ENCODE peak calls at places on chromosomes 12 and 14, in six cellular contexts. One of them, this sample, is unnamed. For H3K4me1, the result is how much of the 10 kb centered on the place peaks cover.

GRCh38 chr12:32217354-32218310 is 111.0 kb downstream of the BICD1 start:
- DNase-seq in neural progenitor cell: no peak
- DNase-seq in MM.1S: no peak
- DNase-seq in K562: no peak
- DNase-seq in PC-3: peak
- DNase-seq in IMR-90: peak
- DNase-seq in this sample: no peak

GRCh38 chr12:115051378-115051777 is 367.4 kb upstream of the TBX3 start:
- DNase-seq in PC-3: no peak
- DNase-seq in MM.1S: no peak
- DNase-seq in IMR-90: no peak
- DNase-seq in neural progenitor cell: no peak
- DNase-seq in K562: no peak
- DNase-seq in this sample: no peak

GRCh38 chr14:105173901-105174894 is 5.6 kb upstream of the JAG2 start:
- DNase-seq in IMR-90: no peak
- DNase-seq in neural progenitor cell: no peak
- DNase-seq in K562: no peak
- DNase-seq in MM.1S: no peak
- DNase-seq in PC-3: no peak
- DNase-seq in this sample: no peak

GRCh38 chr12:56358836-56359532 is 923 bp downstream of the STAT2 start:
- DNase-seq in K562: no peak
- DNase-seq in neural progenitor cell: no peak
- DNase-seq in MM.1S: peak
- DNase-seq in PC-3: peak
- DNase-seq in IMR-90: peak
- DNase-seq in this sample: peak

GRCh38 chr12:75599061-75599460 is 87.7 kb upstream of the KRR1 start:
- DNase-seq in MM.1S: no peak
- DNase-seq in neural progenitor cell: no peak
- DNase-seq in IMR-90: no peak
- DNase-seq in K562: no peak
- DNase-seq in PC-3: no peak
- DNase-seq in this sample: no peak

GRCh38 chr12:3551976-3552725 is 61.1 kb downstream of the PRMT8 start:
- DNase-seq in IMR-90: no peak
- DNase-seq in K562: no peak
- DNase-seq in MM.1S: no peak
- DNase-seq in neural progenitor cell: no peak
- DNase-seq in PC-3: no peak
- DNase-seq in this sample: peak

GRCh38 chr12:131287015-131287937 is 333.6 kb downstream of the ADGRD1 start:
- DNase-seq in IMR-90: no peak
- DNase-seq in MM.1S: no peak
- DNase-seq in neural progenitor cell: no peak
- DNase-seq in K562: no peak
- DNase-seq in PC-3: no peak
- DNase-seq in this sample: peak

GRCh38 chr12:45216983-45217485 is 1.1 kb downstream of the ANO6 start:
- DNase-seq in PC-3: peak
- DNase-seq in IMR-90: no peak
- DNase-seq in MM.1S: no peak
- DNase-seq in K562: no peak
- DNase-seq in neural progenitor cell: no peak
- DNase-seq in this sample: no peak

GRCh38 chr12:6316921-6317692 is 6.6 kb downstream of the PLEKHG6 start:
- DNase-seq in K562: peak
- DNase-seq in IMR-90: no peak
- DNase-seq in PC-3: no peak
- DNase-seq in neural progenitor cell: no peak
- DNase-seq in MM.1S: no peak
- DNase-seq in this sample: peak

GRCh38 chr12:16828891-16829290 is 222.9 kb upstream of the LMO3 start:
- DNase-seq in PC-3: no peak
- DNase-seq in neural progenitor cell: no peak
- DNase-seq in K562: no peak
- DNase-seq in MM.1S: no peak
- DNase-seq in IMR-90: no peak
- DNase-seq in this sample: no peak

GRCh38 chr12:3493225-3494049 is 2.4 kb downstream of the PRMT8 start:
- DNase-seq in IMR-90: no peak
- DNase-seq in PC-3: no peak
- DNase-seq in K562: no peak
- DNase-seq in neural progenitor cell: peak
- DNase-seq in MM.1S: no peak
- DNase-seq in this sample: peak

GRCh38 chr12:56839489-56840442 is 76.6 kb downstream of the HSD17B6 start:
- DNase-seq in K562: peak
- DNase-seq in IMR-90: peak
- DNase-seq in neural progenitor cell: peak
- DNase-seq in PC-3: peak
- DNase-seq in MM.1S: peak
- DNase-seq in this sample: peak

GRCh38 chr12:109710747-109711595 is 2.7 kb upstream of the FAM222A start:
- DNase-seq in K562: no peak
- DNase-seq in MM.1S: no peak
- DNase-seq in neural progenitor cell: no peak
- DNase-seq in PC-3: no peak
- DNase-seq in IMR-90: peak
- DNase-seq in this sample: peak

GRCh38 chr14:105490318-105490571 is 801 bp upstream of the TEDC1 start:
- DNase-seq in neural progenitor cell: no peak
- DNase-seq in PC-3: no peak
- DNase-seq in IMR-90: no peak
- DNase-seq in MM.1S: no peak
- DNase-seq in K562: no peak
- DNase-seq in this sample: no peak

GRCh38 chr12:124495194-124495983 is 72.0 kb downstream of the NCOR2 start:
- DNase-seq in neural progenitor cell: no peak
- DNase-seq in K562: no peak
- DNase-seq in MM.1S: no peak
- DNase-seq in IMR-90: no peak
- DNase-seq in PC-3: no peak
- DNase-seq in this sample: no peak

GRCh38 chr12:124497658-124498057 is 69.8 kb downstream of the NCOR2 start:
- DNase-seq in IMR-90: peak
- DNase-seq in neural progenitor cell: no peak
- DNase-seq in PC-3: no peak
- DNase-seq in MM.1S: no peak
- DNase-seq in K562: no peak
- DNase-seq in this sample: no peak

GRCh38 chr12:124498178-124498869 is 69.1 kb downstream of the NCOR2 start:
- DNase-seq in IMR-90: peak
- DNase-seq in PC-3: no peak
- DNase-seq in MM.1S: no peak
- DNase-seq in K562: no peak
- DNase-seq in neural progenitor cell: no peak
- DNase-seq in this sample: no peak

GRCh38 chr12:124497039-124497438 is 70.4 kb downstream of the NCOR2 start:
- DNase-seq in MM.1S: no peak
- DNase-seq in PC-3: no peak
- DNase-seq in IMR-90: peak
- DNase-seq in K562: no peak
- DNase-seq in neural progenitor cell: no peak
- DNase-seq in this sample: no peak

DNA sequence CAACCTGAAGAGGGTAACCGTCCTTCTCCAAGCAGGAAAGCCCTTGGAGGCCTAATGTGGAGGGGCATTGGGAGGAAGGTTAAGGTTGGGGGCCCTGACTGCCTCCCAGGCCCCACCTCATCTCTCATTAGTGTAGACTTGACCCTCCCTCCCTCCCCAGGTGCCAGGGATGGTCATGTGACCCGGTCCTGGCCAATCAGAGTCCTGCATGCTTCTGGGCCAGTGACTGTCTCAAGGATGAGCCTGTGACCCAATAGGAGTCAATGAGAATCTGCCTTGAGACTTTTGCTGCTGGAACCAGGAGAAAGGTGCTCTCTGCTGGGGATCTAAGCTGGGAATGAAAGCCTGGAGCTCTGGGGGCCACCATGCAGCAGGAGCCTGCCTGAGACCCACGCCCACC is 70.8 kb downstream of the NCOR2 start:
- DNase-seq in K562: peak
- DNase-seq in neural progenitor cell: no peak
- DNase-seq in IMR-90: peak
- DNase-seq in MM.1S: no peak
- DNase-seq in PC-3: peak
- DNase-seq in this sample: peak
- H3K4me1 ChIP-seq in K562: half or more
- H3K4me1 ChIP-seq in neural progenitor cell: under half
- H3K4me1 ChIP-seq in IMR-90: under half
- H3K4me1 ChIP-seq in MM.1S: under half
- H3K4me1 ChIP-seq in PC-3: under half
- H3K4me1 ChIP-seq in this sample: under half

DNA sequence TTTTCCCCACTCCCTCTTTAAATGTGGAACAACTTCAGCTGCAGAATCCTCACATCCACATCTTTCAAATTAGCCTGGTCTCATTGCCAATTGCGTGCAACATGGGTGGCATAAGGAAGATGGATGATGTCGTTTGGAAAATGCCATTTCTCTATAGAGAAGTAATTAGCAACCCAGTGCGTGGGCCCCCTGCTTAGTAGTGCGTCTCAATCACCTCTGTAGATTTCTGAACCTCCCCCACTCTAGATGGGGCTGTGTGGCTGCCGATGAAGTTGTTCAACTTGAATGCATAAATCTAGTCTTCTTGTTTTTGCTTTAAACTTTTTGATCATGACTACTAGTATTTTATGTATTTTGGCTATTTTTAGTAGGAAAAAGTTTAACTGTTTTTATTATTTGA is 358.3 kb downstream of the DIO2 start:
- DNase-seq in PC-3: no peak
- DNase-seq in MM.1S: no peak
- DNase-seq in K562: no peak
- DNase-seq in IMR-90: no peak
- DNase-seq in neural progenitor cell: peak
- DNase-seq in this sample: no peak
- H3K9ac ChIP-seq in PC-3: no peak
- H3K9ac ChIP-seq in MM.1S: no peak
- H3K9ac ChIP-seq in K562: no peak
- H3K9ac ChIP-seq in IMR-90: no peak
- H3K9ac ChIP-seq in neural progenitor cell: no peak
- H3K9ac ChIP-seq in this sample: no peak

DNA sequence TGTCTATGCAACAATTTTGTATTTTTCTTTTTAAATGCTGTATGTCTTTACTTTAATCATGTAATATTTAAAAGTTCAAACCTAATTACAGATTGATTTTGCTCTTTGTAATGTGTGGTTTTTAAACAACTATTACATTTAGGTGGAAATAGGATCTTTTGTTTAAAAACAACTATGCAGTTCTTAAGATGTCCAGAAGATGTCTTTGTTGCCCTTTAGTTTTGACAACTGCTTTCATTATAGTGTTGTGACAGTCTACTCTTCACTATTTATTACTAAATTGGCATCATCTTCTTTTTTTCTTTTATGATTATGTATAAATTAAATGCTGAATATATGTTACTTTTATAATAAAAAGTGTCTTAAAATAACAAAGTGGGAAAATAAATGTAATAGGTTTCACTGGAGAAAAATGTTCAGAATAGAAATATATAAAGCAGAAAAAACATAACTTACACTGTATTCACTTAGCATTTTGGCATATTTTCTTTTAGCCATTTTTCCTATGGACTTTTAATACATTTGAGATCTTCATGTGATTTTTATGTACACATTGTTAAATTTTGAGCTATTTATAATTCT is 27.1 kb upstream of the PCNX4 start:
- DNase-seq in K562: no peak
- DNase-seq in neural progenitor cell: peak
- DNase-seq in MM.1S: peak
- DNase-seq in IMR-90: peak
- DNase-seq in PC-3: peak
- DNase-seq in this sample: no peak
- TF ChIP-seq CTCF in K562: no peak
- TF ChIP-seq CTCF in neural progenitor cell: peak
- TF ChIP-seq CTCF in MM.1S: peak
- TF ChIP-seq CTCF in IMR-90: peak
- TF ChIP-seq CTCF in PC-3: peak
- TF ChIP-seq CTCF in this sample: peak

DNA sequence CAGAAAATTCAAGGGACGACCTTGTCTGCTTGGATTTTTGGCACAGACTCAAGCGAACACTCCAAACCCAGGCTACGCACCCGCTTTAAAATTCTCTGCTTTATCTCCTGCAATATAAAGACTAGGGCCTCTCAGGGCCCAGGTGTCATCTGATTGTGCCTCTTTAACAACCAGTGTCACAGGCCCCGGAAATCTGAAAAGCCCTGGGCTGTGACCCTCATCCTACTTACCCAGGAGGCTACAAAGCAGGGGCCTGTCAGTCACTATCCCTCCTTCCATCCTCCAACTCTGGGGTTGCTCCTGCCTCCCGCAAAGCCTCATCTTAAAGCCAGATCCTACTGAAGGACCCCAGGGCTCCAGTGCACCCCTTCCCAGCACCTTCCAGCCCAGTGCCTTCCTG is 34.9 kb downstream of the CCDC88C start:
- DNase-seq in neural progenitor cell: no peak
- DNase-seq in PC-3: no peak
- DNase-seq in IMR-90: no peak
- DNase-seq in MM.1S: no peak
- DNase-seq in K562: no peak
- DNase-seq in this sample: no peak
- H3K4me1 ChIP-seq in neural progenitor cell: under half
- H3K4me1 ChIP-seq in PC-3: under half
- H3K4me1 ChIP-seq in IMR-90: under half
- H3K4me1 ChIP-seq in MM.1S: half or more
- H3K4me1 ChIP-seq in K562: under half
- H3K4me1 ChIP-seq in this sample: under half

GRCh38 chr14:68970736-68971135 is 8.4 kb downstream of the ACTN1 start:
- DNase-seq in neural progenitor cell: no peak
- DNase-seq in PC-3: no peak
- DNase-seq in IMR-90: no peak
- DNase-seq in MM.1S: no peak
- DNase-seq in K562: no peak
- DNase-seq in this sample: no peak

GRCh38 chr14:68968051-68968450 is 11.1 kb downstream of the ACTN1 start:
- DNase-seq in neural progenitor cell: no peak
- DNase-seq in IMR-90: no peak
- DNase-seq in PC-3: no peak
- DNase-seq in K562: no peak
- DNase-seq in MM.1S: no peak
- DNase-seq in this sample: peak

GRCh38 chr14:68968721-68969120 is 10.4 kb downstream of the ACTN1 start:
- DNase-seq in IMR-90: no peak
- DNase-seq in MM.1S: no peak
- DNase-seq in neural progenitor cell: no peak
- DNase-seq in K562: no peak
- DNase-seq in PC-3: no peak
- DNase-seq in this sample: no peak

GRCh38 chr14:68970096-68970612 is 8.9 kb downstream of the ACTN1 start:
- DNase-seq in K562: no peak
- DNase-seq in PC-3: no peak
- DNase-seq in MM.1S: peak
- DNase-seq in IMR-90: no peak
- DNase-seq in neural progenitor cell: no peak
- DNase-seq in this sample: peak

GRCh38 chr14:68969278-68969677 is 9.8 kb downstream of the ACTN1 start:
- DNase-seq in K562: no peak
- DNase-seq in PC-3: no peak
- DNase-seq in IMR-90: no peak
- DNase-seq in neural progenitor cell: no peak
- DNase-seq in MM.1S: no peak
- DNase-seq in this sample: peak
- H3K9ac ChIP-seq in K562: no peak
- H3K9ac ChIP-seq in PC-3: no peak
- H3K9ac ChIP-seq in IMR-90: peak
- H3K9ac ChIP-seq in neural progenitor cell: no peak
- H3K9ac ChIP-seq in MM.1S: no peak
- H3K9ac ChIP-seq in this sample: no peak

GRCh38 chr12:14514154-14514842 is 53.4 kb downstream of the PLBD1 start:
- DNase-seq in K562: no peak
- DNase-seq in PC-3: peak
- DNase-seq in IMR-90: peak
- DNase-seq in neural progenitor cell: peak
- DNase-seq in MM.1S: no peak
- DNase-seq in this sample: peak
- TF ChIP-seq CTCF in K562: no peak
- TF ChIP-seq CTCF in PC-3: peak
- TF ChIP-seq CTCF in IMR-90: peak
- TF ChIP-seq CTCF in neural progenitor cell: peak
- TF ChIP-seq CTCF in MM.1S: peak
- TF ChIP-seq CTCF in this sample: peak